ENCODE peak calls at places on chromosomes 13 and 19, in eight cellular contexts. F is SK-N-DZ; Q is omental fat pad; P is AG09309; J is NCI-H69; L is activated T-cell treated with anti-CD3 and anti-CD28 coated beads, Interleukin-2, amount 50 U/mL, for 72 hours; K is retinal pigment epithelial cell; U is endothelial cell. G is an unnamed sample.

GRCh38 chr19:45523642-45524256 is 16.5 kb downstream of the VASP start:
- DNase-seq in U (peak; percentile 74), Q (no peak), K (no peak), F (peak; percentile 87), L (peak; percentile 80), J (peak; percentile 91), P (no peak), G (peak; percentile 55)

GRCh38 chr19:39637891-39638290 is 17.8 kb upstream of the LGALS16 start:
- DNase-seq in F (no peak), L (no peak), U (no peak), J (no peak), K (no peak), Q (no peak), P (no peak), G (no peak)

GRCh38 chr13:101323601-101324000 is 92.7 kb downstream of the NALCN start:
- DNase-seq in F (no peak), Q (no peak), J (no peak), L (no peak), K (no peak), U (no peak), P (no peak), G (no peak)

GRCh38 chr13:29594710-29595379 is 643 bp downstream of the SLC7A1 start:
- DNase-seq in F (peak; percentile 57), J (peak; percentile 70), U (peak; percentile 39), L (peak; percentile 83), Q (peak; percentile 61), P (peak; percentile 28), K (no peak), G (peak; percentile 48)

GRCh38 chr13:53254495-53254894 is 225.9 kb downstream of the OLFM4 start:
- DNase-seq in U (peak; percentile 44), F (no peak), K (no peak), L (no peak), J (no peak), Q (no peak), P (no peak), G (no peak)

GRCh38 chr13:23480324-23480723 is 46.8 kb upstream of the SACS start:
- DNase-seq in L (no peak), K (no peak), Q (no peak), U (no peak), P (no peak), J (no peak), F (no peak), G (no peak)

GRCh38 chr19:49502866-49503581 is 6.8 kb downstream of the RPS11 start:
- DNase-seq in L (peak; percentile 49), Q (no peak), U (peak; percentile 35), K (peak; percentile 66), J (peak; percentile 80), F (peak; percentile 54), P (peak; percentile 77), G (no peak)

GRCh38 chr19:13120817-13121216 is 2.8 kb downstream of the NACC1 start:
- DNase-seq in K (no peak), L (no peak), Q (no peak), F (no peak), U (no peak), J (no peak), P (peak; percentile 64), G (no peak)

GRCh38 chr13:36418022-36418805 is 14.1 kb upstream of the CCNA1 start:
- DNase-seq in K (peak; percentile 64), L (peak; percentile 16), Q (no peak), U (no peak), F (no peak), J (no peak), P (no peak), G (no peak)

GRCh38 chr13:80904386-80904785 is 563.5 kb upstream of the SPRY2 start:
- DNase-seq in K (no peak), F (no peak), U (no peak), J (no peak), P (no peak), L (no peak), Q (no peak), G (no peak)

GRCh38 chr19:38496603-38497487 is 63.4 kb downstream of the RYR1 start:
- DNase-seq in F (no peak), J (peak; percentile 85), K (no peak), Q (no peak), P (no peak), L (no peak), U (no peak), G (no peak)

GRCh38 chr19:50300051-50300450 is 29.1 kb downstream of the KCNC3 start:
- DNase-seq in J (no peak), Q (no peak), P (no peak), U (no peak), L (no peak), K (no peak), F (no peak), G (no peak)

GRCh38 chr19:10227215-10227971 is 3.7 kb downstream of the S1PR2 start:
- DNase-seq in L (no peak), U (no peak), K (no peak), P (no peak), F (no peak), J (no peak), Q (no peak), G (no peak)

GRCh38 chr13:45658586-45659235 is 43.2 kb upstream of the ERICH6B start:
- DNase-seq in L (no peak), U (no peak), Q (no peak), J (no peak), K (no peak), P (peak; percentile 66), F (no peak), G (no peak)

GRCh38 chr13:33787051-33787591 is 30.8 kb upstream of the RFC3 start:
- DNase-seq in P (no peak), J (no peak), Q (no peak), L (peak; percentile 1), K (no peak), F (no peak), U (no peak), G (no peak)

GRCh38 chr19:8213827-8214672 is 4.9 kb downstream of the CERS4 start:
- DNase-seq in Q (no peak), U (no peak), F (no peak), K (no peak), P (no peak), J (no peak), L (no peak), G (no peak)

GRCh38 chr19:1811942-1812425 is at the start of gene ATP8B3:
- DNase-seq in F (no peak), Q (no peak), U (no peak), K (no peak), J (no peak), P (no peak), L (no peak), G (peak; percentile 74)

G was measured in T-helper 9 cell.